ENCODE peak calls at places on chromosomes 16 and 17, in seven cellular contexts. V, Q, U, M, Y, H and Z are unnamed samples.

GRCh38 chr16:86198201-86199118 is 299.5 kb downstream of the IRF8 start:
- DNase-seq in V (no peak), Q (no peak), U (no peak), M (no peak), Y (no peak), H (no peak), Z (no peak)

GRCh38 chr17:66965801-66966528 is 1.5 kb downstream of the CACNG4 start:
- DNase-seq in V (no peak), Q (no peak), U (no peak), M (no peak), Y (no peak), H (no peak), Z (no peak)

GRCh38 chr17:82400830-82401229 is 17.3 kb upstream of the HEXD start:
- DNase-seq in V (peak), Q (peak), U (peak), M (no peak), Y (no peak), H (no peak), Z (no peak)

GRCh38 chr17:31489295-31490018 is 98.0 kb downstream of the RAB11FIP4 start:
- DNase-seq in V (peak), Q (no peak), U (no peak), M (no peak), Y (peak), H (no peak), Z (no peak)

GRCh38 chr17:80348551-80349436 is 66.2 kb upstream of the ENDOV start:
- DNase-seq in V (no peak), Q (no peak), U (no peak), M (no peak), Y (no peak), H (peak), Z (no peak)

GRCh38 chr17:7083592-7083991 is 3.5 kb upstream of the CLEC10A start:
- DNase-seq in V (no peak), Q (no peak), U (no peak), M (no peak), Y (no peak), H (no peak), Z (no peak)

GRCh38 chr16:68355447-68356248 is 44.8 kb downstream of the PRMT7 start:
- DNase-seq in V (no peak), Q (no peak), U (peak), M (no peak), Y (no peak), H (no peak), Z (no peak)

GRCh38 chr17:351875-352420 is 659 bp downstream of the RPH3AL start:
- DNase-seq in V (no peak), Q (no peak), U (no peak), M (peak), Y (no peak), H (no peak), Z (no peak)

GRCh38 chr17:39404542-39405378 is 3.3 kb upstream of the FBXL20 start:
- DNase-seq in V (no peak), Q (no peak), U (no peak), M (peak), Y (no peak), H (peak), Z (no peak)

GRCh38 chr17:77753691-77754265 is 204.7 kb upstream of the TNRC6C start:
- DNase-seq in V (no peak), Q (no peak), U (no peak), M (no peak), Y (no peak), H (no peak), Z (no peak)

GRCh38 chr17:51154176-51154575 is 817 bp downstream of the NME1 start:
- DNase-seq in V (no peak), Q (no peak), U (no peak), M (no peak), Y (no peak), H (no peak), Z (no peak)

GRCh38 chr17:72614871-72615626 is 477.4 kb downstream of the SLC39A11 start:
- DNase-seq in V (no peak), Q (no peak), U (no peak), M (peak), Y (peak), H (no peak), Z (peak)

GRCh38 chr16:11263737-11264136 is 5.4 kb downstream of the TNP2 start:
- DNase-seq in V (peak), Q (no peak), U (no peak), M (no peak), Y (no peak), H (no peak), Z (no peak)

GRCh38 chr17:14737984-14738651 is 437.2 kb downstream of the HS3ST3B1 start:
- DNase-seq in V (no peak), Q (peak), U (peak), M (peak), Y (no peak), H (peak), Z (peak)

GRCh38 chr17:83155128-83156081 is 76.0 kb downstream of the METRNL start:
- DNase-seq in V (no peak), Q (no peak), U (peak), M (no peak), Y (no peak), H (peak), Z (no peak)

GRCh38 chr17:81576621-81577277 is 24.6 kb upstream of the FAAP100 start:
- DNase-seq in V (no peak), Q (no peak), U (no peak), M (peak), Y (no peak), H (peak), Z (no peak)

GRCh38 chr16:30016555-30017276 is 5.9 kb upstream of the DOC2A start:
- DNase-seq in V (no peak), Q (no peak), U (no peak), M (no peak), Y (no peak), H (no peak), Z (peak)

GRCh38 chr16:22898131-22898530 is 84.2 kb downstream of the HS3ST2 start:
- DNase-seq in V (no peak), Q (no peak), U (no peak), M (no peak), Y (no peak), H (no peak), Z (no peak)

GRCh38 chr17:34252138-34252889 is 2.8 kb upstream of the CCL2 start:
- DNase-seq in V (no peak), Q (peak), U (peak), M (peak), Y (no peak), H (peak), Z (peak)

GRCh38 chr16:84371553-84371865 is 3.2 kb downstream of the ATP2C2 start:
- DNase-seq in V (no peak), Q (no peak), U (no peak), M (no peak), Y (no peak), H (no peak), Z (no peak)

GRCh38 chr17:78343433-78344201 is 16.3 kb downstream of the SOCS3 start:
- DNase-seq in V (peak), Q (no peak), U (peak), M (no peak), Y (no peak), H (no peak), Z (peak)

GRCh38 chr17:15441315-15441714 is 26.1 kb downstream of the CDRT4 start:
- DNase-seq in V (no peak), Q (no peak), U (no peak), M (no peak), Y (no peak), H (no peak), Z (no peak)

GRCh38 chr17:82217530-82218204 is 5.0 kb upstream of the CCDC57 start:
- DNase-seq in V (no peak), Q (peak), U (peak), M (peak), Y (no peak), H (peak), Z (peak)

GRCh38 chr17:50790619-50791018 is 23.3 kb upstream of the ANKRD40CL start:
- DNase-seq in V (no peak), Q (no peak), U (no peak), M (no peak), Y (no peak), H (no peak), Z (no peak)

GRCh38 chr16:88967800-88968588 is 9.0 kb downstream of the CBFA2T3 start:
- DNase-seq in V (no peak), Q (peak), U (no peak), M (no peak), Y (no peak), H (no peak), Z (no peak)

GRCh38 chr16:31090540-31090939 is 1.8 kb upstream of the PRSS53 start:
- DNase-seq in V (no peak), Q (no peak), U (no peak), M (no peak), Y (no peak), H (no peak), Z (no peak)

GRCh38 chr17:57447357-57448019 is 191.2 kb downstream of the MSI2 start:
- DNase-seq in V (no peak), Q (no peak), U (no peak), M (no peak), Y (no peak), H (no peak), Z (no peak)

GRCh38 chr16:78925071-78925714 is 675.3 kb downstream of the MAF start:
- DNase-seq in V (peak), Q (peak), U (peak), M (peak), Y (no peak), H (no peak), Z (peak)

GRCh38 chr16:3135120-3135715 is 389 bp downstream of the ZNF213 start:
- DNase-seq in V (no peak), Q (no peak), U (no peak), M (no peak), Y (no peak), H (no peak), Z (no peak)

GRCh38 chr17:15442316-15443185 is 24.9 kb downstream of the CDRT4 start:
- DNase-seq in V (no peak), Q (no peak), U (no peak), M (no peak), Y (no peak), H (no peak), Z (no peak)

GRCh38 chr17:83089322-83090156 is 10.1 kb downstream of the METRNL start:
- DNase-seq in V (no peak), Q (no peak), U (no peak), M (no peak), Y (no peak), H (no peak), Z (no peak)

GRCh38 chr17:58153046-58153445 is 4.9 kb downstream of the OR4D1 start:
- DNase-seq in V (peak), Q (no peak), U (no peak), M (no peak), Y (no peak), H (no peak), Z (no peak)

GRCh38 chr16:11379420-11379819 is 34.2 kb downstream of the RMI2 start:
- DNase-seq in V (no peak), Q (no peak), U (no peak), M (no peak), Y (no peak), H (no peak), Z (peak)

GRCh38 chr17:39598047-39598481 is 9.7 kb downstream of the NEUROD2 start:
- DNase-seq in V (no peak), Q (no peak), U (no peak), M (no peak), Y (no peak), H (no peak), Z (no peak)

GRCh38 chr17:76527430-76528111 is 9.9 kb downstream of the CYGB start:
- DNase-seq in V (peak), Q (peak), U (no peak), M (no peak), Y (no peak), H (peak), Z (peak)